ENCODE peak calls at places on chromosomes 5 and 9, in ten cellular contexts. U is AG04449, R is astrocyte of the spinal cord, M is uterus, X is AG04450, L is heart right ventricle, F is fibroblast of the aortic adventitia, Z is IMR-90, P is body of pancreas, A is PC-9. W is an unnamed sample.

GRCh38 chr9:135223831-135224230 is 136.4 kb downstream of the OLFM1 start:
- DNase-seq in F (no peak), X (no peak), U (no peak), L (no peak), R (no peak), Z (no peak), P (peak; percentile 9), A (no peak), M (no peak), W (no peak)

GRCh38 chr5:113447651-113448050 is 12.9 kb upstream of the TSSK1B start:
- DNase-seq in F (no peak), U (no peak), M (no peak), A (no peak), X (no peak), P (no peak), R (peak; percentile 6), L (no peak), Z (no peak), W (no peak)

GRCh38 chr5:132002701-132003100 is 8.8 kb downstream of the ACSL6 start:
- DNase-seq in X (no peak), Z (no peak), M (no peak), U (no peak), L (no peak), R (no peak), A (no peak), P (no peak), F (no peak), W (no peak)

GRCh38 chr9:135563858-135564257 is 2.3 kb downstream of the PAEP start:
- DNase-seq in R (no peak), U (no peak), P (no peak), Z (no peak), F (no peak), X (no peak), A (no peak), L (no peak), M (no peak), W (no peak)

GRCh38 chr5:160363661-160364060 is 6.8 kb downstream of the C1QTNF2 start:
- DNase-seq in Z (no peak), P (no peak), L (no peak), M (no peak), R (no peak), X (no peak), U (no peak), F (no peak), A (no peak), W (no peak)

GRCh38 chr5:159773062-159773924 is 143.0 kb upstream of the ADRA1B start:
- DNase-seq in Z (peak; percentile 90), U (no peak), M (peak; percentile 89), A (peak; percentile 71), P (peak; percentile 66), L (peak; percentile 78), R (peak; percentile 95), X (peak; percentile 46), F (peak; percentile 84), W (no peak)

GRCh38 chr9:130860458-130861316 is 25.6 kb downstream of the ABL1 start:
- DNase-seq in A (no peak), M (peak; percentile 83), L (peak; percentile 88), P (peak; percentile 53), Z (peak; percentile 99), X (peak; percentile 83), F (peak; percentile 96), U (peak; percentile 95), R (peak; percentile 98), W (no peak)

GRCh38 chr5:43042626-43043399 is 2.7 kb upstream of the ANXA2R start:
- DNase-seq in U (no peak), P (peak; percentile 76), A (peak; percentile 63), X (no peak), M (peak; percentile 70), F (peak; percentile 76), L (peak; percentile 70), Z (peak; percentile 70), R (peak; percentile 81), W (no peak)

GRCh38 chr9:121499427-121500164 is at the start of gene GGTA1:
- DNase-seq in L (peak; percentile 73), Z (peak; percentile 50), M (peak; percentile 51), R (peak; percentile 37), F (peak; percentile 56), A (no peak), U (no peak), X (no peak), P (peak; percentile 54), W (no peak)

GRCh38 chr5:168786142-168786541 is 207.0 kb upstream of the PANK3 start:
- DNase-seq in Z (no peak), A (no peak), M (no peak), L (no peak), R (no peak), F (no peak), X (no peak), P (no peak), U (no peak), W (no peak)

GRCh38 chr5:10626473-10627013 is 62.7 kb downstream of the ANKRD33B start:
- DNase-seq in U (no peak), X (no peak), R (no peak), P (no peak), M (no peak), F (peak; percentile 32), A (no peak), Z (peak; percentile 50), L (no peak), W (no peak)

GRCh38 chr5:74098456-74098855 is 472.5 kb downstream of the ARHGEF28 start:
- DNase-seq in A (no peak), R (no peak), Z (no peak), X (no peak), P (no peak), L (no peak), U (no peak), M (no peak), F (no peak), W (no peak)

GRCh38 chr5:145811834-145812625 is 23.1 kb downstream of the PRELID2 start:
- DNase-seq in X (no peak), Z (peak; percentile 48), R (peak; percentile 54), A (no peak), L (peak; percentile 12), U (no peak), P (peak; percentile 43), F (peak; percentile 66), M (no peak), W (no peak)

GRCh38 chr9:14563902-14564578 is 129.2 kb downstream of the ZDHHC21 start:
- DNase-seq in X (no peak), R (no peak), L (no peak), P (no peak), F (no peak), A (no peak), U (no peak), M (no peak), Z (no peak), W (no peak)

DNA sequence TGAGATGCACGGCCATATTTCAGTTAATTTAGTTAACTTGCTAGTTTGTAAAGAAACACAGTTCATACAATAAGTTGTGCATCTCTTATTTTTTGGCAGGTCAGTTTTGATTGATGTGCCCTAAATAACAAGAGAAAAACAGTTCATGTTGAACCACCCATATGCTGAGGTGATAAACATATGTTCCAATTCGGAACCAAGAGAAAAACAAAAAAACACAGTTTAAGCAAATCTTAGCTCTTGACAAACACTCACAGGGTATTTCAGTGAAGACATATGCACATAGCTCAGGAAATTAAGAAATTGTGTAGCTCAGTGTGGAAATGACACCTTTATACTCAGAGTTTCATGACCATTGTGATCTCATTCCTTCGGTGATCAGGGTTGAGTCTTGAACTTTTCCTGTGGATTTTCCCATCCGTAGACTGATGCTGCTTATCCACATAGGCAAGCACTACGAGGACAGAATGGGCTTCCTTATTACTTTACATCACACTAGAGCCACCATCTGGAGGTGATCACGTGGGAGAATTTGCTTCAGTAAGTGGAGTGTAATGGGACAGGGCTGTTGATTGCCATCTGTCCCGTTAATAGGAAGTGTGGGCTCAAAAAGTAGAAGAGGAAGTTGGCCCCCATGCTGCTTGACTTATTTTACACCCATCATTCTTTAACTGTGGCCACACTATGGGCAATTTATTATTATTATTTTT is 773.0 kb downstream of the MTRR start:
- DNase-seq in P (no peak), A (no peak), M (no peak), Z (no peak), U (no peak), L (no peak), R (no peak), X (no peak), F (no peak), W (no peak)
- H3K4me3 ChIP-seq in P (no peak overlapping the region), A (no peak overlapping the region), M (no peak overlapping the region), Z (no peak overlapping the region), U (no peak overlapping the region), L (no peak overlapping the region), R (no peak overlapping the region), X (no peak overlapping the region), F (no peak overlapping the region), W (no peak overlapping the region)

GRCh38 chr9:68627594-68627993 is 77.4 kb upstream of the PIP5K1B start:
- DNase-seq in A (no peak), P (no peak), Z (no peak), U (no peak), F (no peak), R (no peak), X (no peak), L (no peak), M (no peak), W (no peak)

GRCh38 chr9:68619636-68620035 is 79.0 kb upstream of the TMEM252 start:
- DNase-seq in M (no peak), X (no peak), R (no peak), P (no peak), A (no peak), Z (no peak), L (no peak), F (no peak), U (no peak), W (no peak)

GRCh38 chr9:68627104-68627503 is 77.9 kb upstream of the PIP5K1B start:
- DNase-seq in Z (no peak), M (no peak), R (no peak), X (no peak), U (no peak), F (no peak), P (no peak), L (no peak), A (no peak), W (no peak)

GRCh38 chr9:68629042-68629441 is 76.0 kb upstream of the PIP5K1B start:
- DNase-seq in A (no peak), F (no peak), P (peak; percentile 22), M (no peak), X (no peak), Z (no peak), L (peak; percentile 9), R (no peak), U (no peak), W (no peak)

GRCh38 chr9:68625559-68625958 is 79.5 kb upstream of the PIP5K1B start:
- DNase-seq in L (no peak), A (no peak), M (no peak), R (no peak), U (no peak), F (no peak), X (no peak), P (peak; percentile 71), Z (no peak), W (no peak)
- TF ChIP-seq CTCF in L (no peak), A (no peak), M (no peak), R (no peak), U (no peak), F (no peak), X (no peak), P (no peak), Z (no peak), W (no peak)

GRCh38 chr5:150301901-150302300 is 804 bp downstream of the ARSI start:
- DNase-seq in R (no peak), L (no peak), U (no peak), X (no peak), Z (no peak), M (no peak), F (no peak), P (no peak), A (no peak), W (no peak)
- H3K4me3 ChIP-seq in R (peak overlapping the region; percentile 13), L (peak overlapping the region; percentile 19), U (peak overlapping the region; percentile 58), X (peak overlapping the region; percentile 60), Z (peak overlapping the region; percentile 38), M (peak overlapping the region; percentile 25), F (peak overlapping the region; percentile 28), P (no peak overlapping the region), A (no peak overlapping the region), W (peak overlapping the region; percentile 32)

GRCh38 chr9:112717669-112718331 is at the start of gene INIP:
- DNase-seq in U (peak; percentile 65), P (peak; percentile 97), X (peak; percentile 84), A (peak; percentile 93), M (peak; percentile 94), Z (peak; percentile 95), F (peak; percentile 94), L (peak; percentile 96), R (peak; percentile 96), W (peak; percentile 88)
- TF ChIP-seq CTCF in U (no peak), P (no peak), X (no peak), A (no peak), M (no peak), Z (peak; percentile 16), F (no peak), L (no peak), R (no peak), W (no peak)

W was measured in HFF-Myc.